ENCODE peak calls at places on chromosomes 13 and 19, in eight cellular contexts. N is stimulated activated CD4-positive, alpha-beta T cell treated with anti-CD3 and anti-CD28 coated beads, Interleukin-1b, Interleukin-23, amount 100 ng/mL, for 1 hour; D is CD8-positive, alpha-beta memory T cell; Q is stimulated activated CD8-positive, alpha-beta memory T cell treated with anti-CD3 and anti-CD28 coated beads, Interleukin-4, amount 100 ng/mL, for 24 hours; X is AG08395; J is stimulated activated naive CD4-positive, alpha-beta T cell treated with Interleukin-2 at 50 U/mL for 16 hours; S is foreskin fibroblast; O is neural crest cell. Y is an unnamed sample.

GRCh38 chr13:20716951-20717350 is 13.5 kb downstream of the IL17D start:
- DNase-seq in J (no peak), Q (no peak), N (no peak), S (no peak), O (no peak), D (no peak), X (no peak), Y (no peak)

GRCh38 chr13:50387124-50387581 is 371.9 kb downstream of the KCNRG start:
- DNase-seq in Q (peak; percentile 10), X (peak; percentile 66), S (peak; percentile 30), D (no peak), N (no peak), J (peak; percentile 29), O (no peak), Y (peak; percentile 19)

GRCh38 chr13:36774895-36775294 is 44.1 kb upstream of the RFXAP start:
- DNase-seq in Q (no peak), X (no peak), D (no peak), O (no peak), N (no peak), J (no peak), S (no peak), Y (no peak)

GRCh38 chr19:30744741-30745475 is 372.7 kb downstream of the ZNF536 start:
- DNase-seq in X (no peak), O (no peak), S (no peak), D (no peak), J (no peak), Q (no peak), N (no peak), Y (no peak)

GRCh38 chr19:8196271-8196908 is 12.8 kb upstream of the CERS4 start:
- DNase-seq in N (no peak), O (no peak), Q (no peak), X (no peak), D (no peak), J (no peak), S (no peak), Y (no peak)

GRCh38 chr19:19427935-19428334 is 22.5 kb downstream of the GATAD2A start:
- DNase-seq in D (no peak), O (no peak), N (no peak), Q (no peak), S (no peak), J (no peak), X (no peak), Y (no peak)

GRCh38 chr13:95087746-95088305 is 213.4 kb downstream of the ABCC4 start:
- DNase-seq in D (no peak), S (peak; percentile 47), J (no peak), Q (no peak), O (no peak), N (no peak), X (peak; percentile 24), Y (no peak)

GRCh38 chr13:44231786-44232516 is 141.7 kb upstream of the SERP2 start:
- DNase-seq in D (no peak), N (no peak), S (peak; percentile 90), O (no peak), J (no peak), X (peak; percentile 86), Q (no peak), Y (peak; percentile 95)

GRCh38 chr19:3175761-3176714 is 2.5 kb upstream of the S1PR4 start:
- DNase-seq in X (peak; percentile 31), O (no peak), D (peak; percentile 32), Q (no peak), J (peak; percentile 14), N (no peak), S (peak; percentile 78), Y (peak; percentile 78)

GRCh38 chr13:92806215-92806614 is 420.4 kb upstream of the GPC6 start:
- DNase-seq in S (no peak), D (no peak), N (no peak), Q (no peak), J (no peak), X (peak; percentile 6), O (no peak), Y (no peak)

GRCh38 chr19:16605552-16605951 is 22.5 kb downstream of the MED26 start:
- DNase-seq in X (no peak), D (no peak), N (no peak), O (no peak), J (no peak), Q (no peak), S (no peak), Y (no peak)

GRCh38 chr19:5542665-5543064 is 25.1 kb downstream of the TINCR start:
- DNase-seq in J (no peak), Q (no peak), S (no peak), X (no peak), D (no peak), N (no peak), O (no peak), Y (no peak)

GRCh38 chr19:55289117-55289796 is 5.5 kb downstream of the BRSK1 start:
- DNase-seq in D (no peak), O (no peak), Q (no peak), X (no peak), N (no peak), J (no peak), S (peak; percentile 46), Y (no peak)

GRCh38 chr19:19379527-19379926 is 25.9 kb upstream of the GATAD2A start:
- DNase-seq in X (no peak), O (no peak), N (no peak), Q (no peak), S (no peak), J (no peak), D (no peak), Y (no peak)

GRCh38 chr13:35927554-35927953 is 203.6 kb downstream of the DCLK1 start:
- DNase-seq in Q (no peak), X (peak; percentile 27), J (no peak), N (no peak), D (no peak), O (no peak), S (peak; percentile 71), Y (no peak)

GRCh38 chr19:54432144-54432738 is 16.8 kb upstream of the LENG8 start:
- DNase-seq in J (no peak), D (no peak), N (no peak), Q (no peak), X (no peak), S (no peak), O (no peak), Y (no peak)

GRCh38 chr19:21472507-21472906 is 32.9 kb upstream of the ZNF429 start:
- DNase-seq in S (no peak), O (no peak), X (no peak), J (no peak), Q (no peak), D (no peak), N (no peak), Y (no peak)

GRCh38 chr13:32229443-32229842 is 85.7 kb downstream of the ZAR1L start:
- DNase-seq in J (no peak), O (no peak), Q (no peak), N (no peak), S (no peak), X (no peak), D (no peak), Y (no peak)

GRCh38 chr19:17473041-17473440 is 2.7 kb downstream of the SLC27A1 start:
- DNase-seq in N (no peak), D (no peak), O (no peak), S (peak; percentile 92), Q (no peak), X (peak; percentile 47), J (no peak), Y (peak; percentile 53)

GRCh38 chr19:44644391-44645016 is 794 bp downstream of the PVR start:
- DNase-seq in S (peak; percentile 56), D (no peak), J (no peak), Q (no peak), N (no peak), X (no peak), O (peak; percentile 18), Y (peak; percentile 36)

GRCh38 chr19:511101-511841 is 4.0 kb downstream of the TPGS1 start:
- DNase-seq in O (no peak), D (peak; percentile 97), X (no peak), S (no peak), Q (peak; percentile 59), N (no peak), J (peak; percentile 65), Y (no peak)

GRCh38 chr13:22937241-22937640 is 243.5 kb upstream of the SGCG start:
- DNase-seq in D (no peak), S (no peak), O (no peak), N (no peak), J (no peak), X (no peak), Q (no peak), Y (no peak)

GRCh38 chr13:40665061-40665753 is 1.2 kb downstream of the FOXO1 start:
- DNase-seq in D (peak; percentile 55), J (peak; percentile 41), S (peak; percentile 50), O (peak; percentile 30), X (no peak), N (no peak), Q (peak; percentile 16), Y (no peak)